ENCODE peak calls at places on chromosome 20, in nine cellular contexts. One of them, this sample, is unnamed.
A peak's percentile ranks its signal among the peaks of the same experiment; 100 is the strongest.

GRCh38 chr20:34065260-34065659 is 46.8 kb downstream of the EIF2S2 start:
- DNase-seq in left ventricle myocardium inferior: no peak
- DNase-seq in activated naive CD8-positive, alpha-beta T cell treated with anti-CD3 and anti-CD28 coated beads, Interleukin-2, amount 50 U/mL, for 24 hours: no peak
- DNase-seq in stimulated activated CD4-positive, alpha-beta T cell treated with anti-CD3 and anti-CD28 coated beads, Interleukin-15, amount 100 ng/mL, for 1 hour: no peak
- DNase-seq in NCI-H1048: no peak
- DNase-seq in breast epithelium: no peak
- DNase-seq in left lung: no peak
- DNase-seq in NCI-H1417: no peak
- DNase-seq in pons: no peak
- DNase-seq in this sample: no peak

GRCh38 chr20:10114598-10114997 is 79.8 kb downstream of the ANKEF1 start:
- DNase-seq in left ventricle myocardium inferior: no peak
- DNase-seq in activated naive CD8-positive, alpha-beta T cell treated with anti-CD3 and anti-CD28 coated beads, Interleukin-2, amount 50 U/mL, for 24 hours: no peak
- DNase-seq in stimulated activated CD4-positive, alpha-beta T cell treated with anti-CD3 and anti-CD28 coated beads, Interleukin-15, amount 100 ng/mL, for 1 hour: no peak
- DNase-seq in NCI-H1048: no peak
- DNase-seq in breast epithelium: no peak
- DNase-seq in left lung: no peak
- DNase-seq in NCI-H1417: no peak
- DNase-seq in pons: no peak
- DNase-seq in this sample: no peak

GRCh38 chr20:50729925-50730764 is 1.2 kb upstream of the PARD6B start:
- DNase-seq in left ventricle myocardium inferior: no peak
- DNase-seq in activated naive CD8-positive, alpha-beta T cell treated with anti-CD3 and anti-CD28 coated beads, Interleukin-2, amount 50 U/mL, for 24 hours: no peak
- DNase-seq in stimulated activated CD4-positive, alpha-beta T cell treated with anti-CD3 and anti-CD28 coated beads, Interleukin-15, amount 100 ng/mL, for 1 hour: no peak
- DNase-seq in NCI-H1048: no peak
- DNase-seq in breast epithelium: peak; percentile 27
- DNase-seq in left lung: no peak
- DNase-seq in NCI-H1417: peak; percentile 65
- DNase-seq in pons: peak; percentile 34
- DNase-seq in this sample: no peak

GRCh38 chr20:50321797-50322480 is 131.3 kb downstream of the CEBPB start:
- DNase-seq in left ventricle myocardium inferior: no peak
- DNase-seq in activated naive CD8-positive, alpha-beta T cell treated with anti-CD3 and anti-CD28 coated beads, Interleukin-2, amount 50 U/mL, for 24 hours: no peak
- DNase-seq in stimulated activated CD4-positive, alpha-beta T cell treated with anti-CD3 and anti-CD28 coated beads, Interleukin-15, amount 100 ng/mL, for 1 hour: no peak
- DNase-seq in NCI-H1048: no peak
- DNase-seq in breast epithelium: peak; percentile 49
- DNase-seq in left lung: no peak
- DNase-seq in NCI-H1417: no peak
- DNase-seq in pons: no peak
- DNase-seq in this sample: no peak

GRCh38 chr20:50286609-50287008 is 96.0 kb downstream of the CEBPB start:
- DNase-seq in left ventricle myocardium inferior: peak; percentile 59
- DNase-seq in activated naive CD8-positive, alpha-beta T cell treated with anti-CD3 and anti-CD28 coated beads, Interleukin-2, amount 50 U/mL, for 24 hours: no peak
- DNase-seq in stimulated activated CD4-positive, alpha-beta T cell treated with anti-CD3 and anti-CD28 coated beads, Interleukin-15, amount 100 ng/mL, for 1 hour: no peak
- DNase-seq in NCI-H1048: no peak
- DNase-seq in breast epithelium: peak; percentile 63
- DNase-seq in left lung: peak; percentile 62
- DNase-seq in NCI-H1417: no peak
- DNase-seq in pons: no peak
- DNase-seq in this sample: no peak

GRCh38 chr20:39669659-39670058 is 707.5 kb downstream of the DHX35 start:
- DNase-seq in left ventricle myocardium inferior: no peak
- DNase-seq in activated naive CD8-positive, alpha-beta T cell treated with anti-CD3 and anti-CD28 coated beads, Interleukin-2, amount 50 U/mL, for 24 hours: no peak
- DNase-seq in stimulated activated CD4-positive, alpha-beta T cell treated with anti-CD3 and anti-CD28 coated beads, Interleukin-15, amount 100 ng/mL, for 1 hour: no peak
- DNase-seq in NCI-H1048: no peak
- DNase-seq in breast epithelium: no peak
- DNase-seq in left lung: no peak
- DNase-seq in NCI-H1417: no peak
- DNase-seq in pons: no peak
- DNase-seq in this sample: no peak

GRCh38 chr20:24651171-24651972 is 181.9 kb downstream of the SYNDIG1 start:
- DNase-seq in left ventricle myocardium inferior: no peak
- DNase-seq in activated naive CD8-positive, alpha-beta T cell treated with anti-CD3 and anti-CD28 coated beads, Interleukin-2, amount 50 U/mL, for 24 hours: no peak
- DNase-seq in stimulated activated CD4-positive, alpha-beta T cell treated with anti-CD3 and anti-CD28 coated beads, Interleukin-15, amount 100 ng/mL, for 1 hour: no peak
- DNase-seq in NCI-H1048: no peak
- DNase-seq in breast epithelium: no peak
- DNase-seq in left lung: no peak
- DNase-seq in NCI-H1417: no peak
- DNase-seq in pons: no peak
- DNase-seq in this sample: no peak

GRCh38 chr20:361562-361961 is 14.7 kb downstream of the NRSN2 start:
- DNase-seq in left ventricle myocardium inferior: no peak
- DNase-seq in activated naive CD8-positive, alpha-beta T cell treated with anti-CD3 and anti-CD28 coated beads, Interleukin-2, amount 50 U/mL, for 24 hours: no peak
- DNase-seq in stimulated activated CD4-positive, alpha-beta T cell treated with anti-CD3 and anti-CD28 coated beads, Interleukin-15, amount 100 ng/mL, for 1 hour: no peak
- DNase-seq in NCI-H1048: no peak
- DNase-seq in breast epithelium: no peak
- DNase-seq in left lung: no peak
- DNase-seq in NCI-H1417: no peak
- DNase-seq in pons: no peak
- DNase-seq in this sample: no peak

GRCh38 chr20:41081276-41081814 is 52.7 kb downstream of the TOP1 start:
- DNase-seq in left ventricle myocardium inferior: no peak
- DNase-seq in activated naive CD8-positive, alpha-beta T cell treated with anti-CD3 and anti-CD28 coated beads, Interleukin-2, amount 50 U/mL, for 24 hours: no peak
- DNase-seq in stimulated activated CD4-positive, alpha-beta T cell treated with anti-CD3 and anti-CD28 coated beads, Interleukin-15, amount 100 ng/mL, for 1 hour: no peak
- DNase-seq in NCI-H1048: no peak
- DNase-seq in breast epithelium: no peak
- DNase-seq in left lung: no peak
- DNase-seq in NCI-H1417: no peak
- DNase-seq in pons: no peak
- DNase-seq in this sample: no peak

GRCh38 chr20:41078329-41078728 is 49.7 kb downstream of the TOP1 start:
- DNase-seq in left ventricle myocardium inferior: no peak
- DNase-seq in activated naive CD8-positive, alpha-beta T cell treated with anti-CD3 and anti-CD28 coated beads, Interleukin-2, amount 50 U/mL, for 24 hours: no peak
- DNase-seq in stimulated activated CD4-positive, alpha-beta T cell treated with anti-CD3 and anti-CD28 coated beads, Interleukin-15, amount 100 ng/mL, for 1 hour: no peak
- DNase-seq in NCI-H1048: no peak
- DNase-seq in breast epithelium: no peak
- DNase-seq in left lung: no peak
- DNase-seq in NCI-H1417: peak; percentile 29
- DNase-seq in pons: peak; percentile 65
- DNase-seq in this sample: no peak

GRCh38 chr20:62201173-62202082 is 18.6 kb downstream of the MTG2 start:
- DNase-seq in left ventricle myocardium inferior: no peak
- DNase-seq in activated naive CD8-positive, alpha-beta T cell treated with anti-CD3 and anti-CD28 coated beads, Interleukin-2, amount 50 U/mL, for 24 hours: no peak
- DNase-seq in stimulated activated CD4-positive, alpha-beta T cell treated with anti-CD3 and anti-CD28 coated beads, Interleukin-15, amount 100 ng/mL, for 1 hour: no peak
- DNase-seq in NCI-H1048: no peak
- DNase-seq in breast epithelium: no peak
- DNase-seq in left lung: peak; percentile 50
- DNase-seq in NCI-H1417: peak; percentile 90
- DNase-seq in pons: no peak
- DNase-seq in this sample: no peak